ENCODE peak calls at places on chromosome 16, in six cellular contexts. J, L, I, G, D and X are unnamed samples.

GRCh38 chr16:2233872-2234812 is 2.1 kb upstream of the DNASE1L2 start:
- DNase-seq in J (no peak), L (no peak), I (no peak), G (no peak), D (no peak), X (no peak)

GRCh38 chr16:5709889-5710288 is 612.3 kb upstream of the EEF2KMT start:
- DNase-seq in J (no peak), L (no peak), I (no peak), G (no peak), D (peak), X (peak)

GRCh38 chr16:72658888-72659717 is 388.8 kb downstream of the ZFHX3 start:
- DNase-seq in J (no peak), L (no peak), I (no peak), G (no peak), D (no peak), X (no peak)

GRCh38 chr16:4306439-4307214 is 9.2 kb upstream of the GLIS2 start:
- DNase-seq in J (no peak), L (no peak), I (no peak), G (no peak), D (no peak), X (no peak)

GRCh38 chr16:87582221-87582965 is 19.9 kb upstream of the JPH3 start:
- DNase-seq in J (no peak), L (peak), I (peak), G (peak), D (peak), X (peak)

GRCh38 chr16:802461-802860 is 1.9 kb upstream of the GNG13 start:
- DNase-seq in J (no peak), L (no peak), I (no peak), G (no peak), D (no peak), X (no peak)

GRCh38 chr16:77780378-77780837 is 8.0 kb upstream of the VAT1L start:
- DNase-seq in J (no peak), L (no peak), I (no peak), G (no peak), D (peak), X (peak)

GRCh38 chr16:83137326-83137770 is 510.6 kb downstream of the CDH13 start:
- DNase-seq in J (no peak), L (no peak), I (no peak), G (no peak), D (peak), X (peak)

GRCh38 chr16:53529529-53529928 is 26.5 kb upstream of the AKTIP start:
- DNase-seq in J (no peak), L (no peak), I (no peak), G (no peak), D (no peak), X (no peak)

GRCh38 chr16:1309888-1310831 is 724 bp downstream of the UBE2I start:
- DNase-seq in J (peak), L (peak), I (peak), G (peak), D (peak), X (peak)

GRCh38 chr16:15598648-15599190 is 44.2 kb downstream of the MARF1 start:
- DNase-seq in J (no peak), L (no peak), I (no peak), G (no peak), D (no peak), X (no peak)

GRCh38 chr16:64094992-64095579 is 1026.8 kb downstream of the CDH11 start:
- DNase-seq in J (no peak), L (no peak), I (no peak), G (no peak), D (no peak), X (peak)

GRCh38 chr16:87661561-87661960 is 59.3 kb downstream of the JPH3 start:
- DNase-seq in J (no peak), L (peak), I (no peak), G (peak), D (peak), X (peak)

GRCh38 chr16:5025171-5025632 is 8.5 kb downstream of the NAGPA start:
- DNase-seq in J (no peak), L (peak), I (peak), G (no peak), D (no peak), X (no peak)

GRCh38 chr16:2701713-2702437 is 18.1 kb downstream of the PRSS27 start:
- DNase-seq in J (no peak), L (no peak), I (no peak), G (no peak), D (no peak), X (no peak)

GRCh38 chr16:12091569-12092346 is 115.2 kb downstream of the SNX29 start:
- DNase-seq in J (peak), L (no peak), I (no peak), G (no peak), D (no peak), X (no peak)

GRCh38 chr16:84284168-84284722 is 10.4 kb upstream of the WFDC1 start:
- DNase-seq in J (no peak), L (peak), I (peak), G (peak), D (peak), X (peak)

GRCh38 chr16:27258241-27258734 is 10.3 kb downstream of the NSMCE1 start:
- DNase-seq in J (no peak), L (no peak), I (no peak), G (no peak), D (peak), X (peak)

GRCh38 chr16:59210955-59211541 is 476.9 kb upstream of the GOT2 start:
- DNase-seq in J (no peak), L (peak), I (no peak), G (no peak), D (peak), X (peak)

GRCh38 chr16:708019-708418 is 2.4 kb upstream of the FBXL16 start:
- DNase-seq in J (no peak), L (no peak), I (no peak), G (no peak), D (no peak), X (no peak)

GRCh38 chr16:69465083-69465721 is 40.8 kb downstream of the CYB5B start:
- DNase-seq in J (no peak), L (no peak), I (no peak), G (no peak), D (peak), X (peak)

GRCh38 chr16:50778284-50779163 is 36.6 kb downstream of the CYLD start:
- DNase-seq in J (no peak), L (no peak), I (no peak), G (no peak), D (no peak), X (no peak)

GRCh38 chr16:73017321-73017720 is 30.6 kb downstream of the ZFHX3 start:
- DNase-seq in J (no peak), L (no peak), I (no peak), G (no peak), D (no peak), X (no peak)

GRCh38 chr16:58678716-58679115 is 5.9 kb downstream of the SLC38A7 start:
- DNase-seq in J (no peak), L (peak), I (peak), G (peak), D (peak), X (no peak)

GRCh38 chr16:56279914-56280313 is 88.6 kb downstream of the GNAO1 start:
- DNase-seq in J (peak), L (no peak), I (no peak), G (no peak), D (no peak), X (no peak)

GRCh38 chr16:19898924-19899604 is 14.4 kb upstream of the GPRC5B start:
- DNase-seq in J (no peak), L (no peak), I (no peak), G (no peak), D (peak), X (peak)

GRCh38 chr16:87062569-87063442 is 254.4 kb downstream of the C16orf95 start:
- DNase-seq in J (peak), L (peak), I (peak), G (peak), D (peak), X (peak)

GRCh38 chr16:54829691-54830090 is 101.0 kb upstream of the IRX5 start:
- DNase-seq in J (no peak), L (no peak), I (no peak), G (no peak), D (no peak), X (no peak)

GRCh38 chr16:14240216-14240843 is 169.2 kb downstream of the MRTFB start:
- DNase-seq in J (no peak), L (no peak), I (no peak), G (no peak), D (no peak), X (peak)

GRCh38 chr16:12291989-12292759 is 315.6 kb downstream of the SNX29 start:
- DNase-seq in J (no peak), L (no peak), I (no peak), G (no peak), D (no peak), X (no peak)

GRCh38 chr16:1990336-1991134 is 765 bp downstream of the SYNGR3 start:
- DNase-seq in J (peak), L (no peak), I (no peak), G (no peak), D (no peak), X (no peak)

GRCh38 chr16:10828851-10829331 is 10.3 kb upstream of the TVP23A start:
- DNase-seq in J (peak), L (peak), I (peak), G (peak), D (peak), X (peak)

GRCh38 chr16:81987706-81988105 is 23.6 kb downstream of the SDR42E1 start:
- DNase-seq in J (no peak), L (no peak), I (no peak), G (no peak), D (no peak), X (no peak)

GRCh38 chr16:4652561-4652960 is 27.9 kb downstream of the MGRN1 start:
- DNase-seq in J (no peak), L (no peak), I (no peak), G (no peak), D (no peak), X (no peak)

GRCh38 chr16:89442588-89442987 is 47.8 kb downstream of the ANKRD11 start:
- DNase-seq in J (no peak), L (no peak), I (no peak), G (no peak), D (no peak), X (peak)
- H3K4me3 ChIP-seq in J (no peak), L (no peak), I (no peak), G (peak), D (peak), X (no peak)

GRCh38 chr16:24478401-24478800 is 61.0 kb upstream of the RBBP6 start:
- DNase-seq in J (no peak), L (no peak), I (no peak), G (no peak), D (no peak), X (no peak)

GRCh38 chr16:24488045-24488444 is 51.3 kb upstream of the RBBP6 start:
- DNase-seq in J (no peak), L (no peak), I (no peak), G (no peak), D (no peak), X (no peak)

DNA sequence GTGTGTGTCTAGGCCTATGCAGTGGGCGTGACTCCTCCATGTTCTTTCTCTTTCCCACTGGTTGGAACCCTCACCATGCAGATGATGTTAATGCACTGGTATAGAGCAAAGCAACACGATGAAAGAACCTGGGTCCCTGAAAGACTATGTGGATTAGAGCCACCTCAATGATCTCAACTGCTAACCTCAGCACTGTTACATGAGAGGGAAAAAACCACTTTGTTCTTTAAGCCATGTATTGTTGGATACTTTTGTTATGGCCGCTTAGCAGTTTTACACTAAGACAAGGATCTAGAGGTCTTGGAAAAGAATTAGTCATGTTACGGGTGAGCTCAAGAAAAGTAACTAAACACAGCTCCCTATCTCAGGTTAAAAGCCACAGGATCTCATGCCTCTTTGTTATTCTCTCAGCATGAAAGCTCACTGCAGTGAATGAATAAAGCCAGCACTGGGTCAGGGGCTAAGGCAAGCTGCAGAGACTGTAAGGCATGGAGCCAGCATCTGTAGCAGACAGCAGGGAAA is 56.6 kb upstream of the RBBP6 start:
- DNase-seq in J (no peak), L (no peak), I (no peak), G (no peak), D (no peak), X (no peak)
- H3K4me3 ChIP-seq in J (no peak), L (no peak), I (no peak), G (no peak), D (no peak), X (no peak)

DNA sequence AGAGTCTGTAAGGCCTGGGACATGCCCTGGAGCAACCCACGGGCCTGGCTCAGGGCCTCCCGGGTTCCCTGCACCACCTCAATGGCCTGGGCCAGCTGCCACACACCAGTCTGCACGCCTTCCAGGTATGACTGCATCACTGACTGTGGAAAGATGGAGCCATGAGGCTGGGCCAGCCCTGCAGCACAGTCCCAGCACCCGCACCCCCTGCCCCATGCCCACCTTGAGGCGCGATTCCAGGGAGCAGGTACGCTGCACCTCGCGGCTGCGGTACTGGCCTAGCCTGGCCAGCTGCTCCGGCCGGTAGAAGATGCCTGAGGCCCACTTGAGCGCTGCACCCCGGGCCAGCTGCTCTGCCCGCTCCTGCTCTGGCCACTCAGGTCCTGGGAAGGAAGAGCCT is 1.1 kb downstream of the EXOC3L1 start:
- DNase-seq in J (no peak), L (no peak), I (no peak), G (no peak), D (no peak), X (no peak)
- H3K4me3 ChIP-seq in J (no peak), L (no peak), I (no peak), G (no peak), D (no peak), X (no peak)

GRCh38 chr16:70804153-70804728 is 3.3 kb upstream of the VAC14 start:
- DNase-seq in J (no peak), L (no peak), I (no peak), G (no peak), D (peak), X (peak)
- H3K4me3 ChIP-seq in J (no peak), L (no peak), I (no peak), G (no peak), D (no peak), X (no peak)

DNA sequence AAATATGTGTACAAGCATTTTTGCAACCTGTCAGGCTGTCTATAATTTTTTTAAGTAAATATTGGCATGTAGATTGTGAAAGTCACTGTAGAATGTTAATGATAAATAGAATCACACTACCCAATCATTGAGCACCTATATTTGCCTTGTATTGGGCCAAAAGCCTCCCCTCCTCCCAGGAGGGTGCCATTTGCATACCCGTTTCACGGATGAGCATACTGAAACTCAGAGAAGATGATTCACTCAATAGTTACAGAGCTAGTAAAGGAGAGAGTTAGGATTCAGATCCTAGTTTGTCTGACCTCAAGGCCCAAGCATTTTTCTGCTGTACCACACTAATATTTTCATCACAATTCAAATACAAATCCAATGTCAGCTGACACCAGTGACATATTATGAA is 299.7 kb upstream of the CDH11 start:
- DNase-seq in J (no peak), L (no peak), I (no peak), G (no peak), D (no peak), X (no peak)
- H3K4me3 ChIP-seq in J (no peak), L (no peak), I (no peak), G (no peak), D (no peak), X (no peak)

GRCh38 chr16:46785076-46785845 is 37.1 kb upstream of the MYLK3 start:
- DNase-seq in J (no peak), L (no peak), I (no peak), G (no peak), D (no peak), X (no peak)

GRCh38 chr16:46790599-46791270 is 40.2 kb downstream of the C16orf87 start:
- DNase-seq in J (no peak), L (no peak), I (no peak), G (no peak), D (no peak), X (no peak)

GRCh38 chr16:46789499-46790414 is 41.2 kb downstream of the C16orf87 start:
- DNase-seq in J (peak), L (peak), I (peak), G (peak), D (peak), X (peak)

GRCh38 chr16:46787909-46788308 is 39.8 kb upstream of the MYLK3 start:
- DNase-seq in J (no peak), L (no peak), I (no peak), G (no peak), D (no peak), X (no peak)

DNA sequence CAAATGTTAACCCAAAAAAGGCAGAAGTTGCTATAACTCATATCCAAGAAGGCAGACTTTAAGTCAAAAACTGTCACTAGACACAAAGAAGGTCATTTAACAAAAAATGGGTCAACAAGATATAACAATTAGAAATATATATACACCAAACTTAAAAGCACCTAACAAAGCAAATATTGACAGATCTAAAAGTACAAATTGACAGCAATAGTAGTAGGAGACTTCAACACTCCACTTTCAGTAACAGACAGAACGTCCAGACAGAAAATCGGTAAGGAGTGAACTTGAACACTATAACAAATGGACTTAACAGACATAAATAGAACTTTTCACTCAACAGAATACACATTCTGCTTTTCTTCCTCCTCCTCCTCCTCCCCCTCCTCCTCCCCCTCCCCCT is 40.9 kb upstream of the MYLK3 start:
- DNase-seq in J (no peak), L (no peak), I (no peak), G (no peak), D (no peak), X (no peak)
- H3K4me3 ChIP-seq in J (no peak), L (no peak), I (peak), G (no peak), D (no peak), X (no peak)

GRCh38 chr16:67964477-67965131 is 3.8 kb downstream of the SLC12A4 start:
- DNase-seq in J (no peak), L (no peak), I (no peak), G (no peak), D (no peak), X (no peak)

GRCh38 chr16:67966549-67967182 is 1.8 kb downstream of the SLC12A4 start:
- DNase-seq in J (no peak), L (no peak), I (no peak), G (no peak), D (peak), X (peak)

GRCh38 chr16:67967183-67967955 is 1.1 kb downstream of the SLC12A4 start:
- DNase-seq in J (no peak), L (no peak), I (no peak), G (no peak), D (peak), X (peak)

GRCh38 chr16:67967956-67968439 is 439 bp downstream of the SLC12A4 start:
- DNase-seq in J (peak), L (peak), I (peak), G (peak), D (peak), X (peak)

GRCh38 chr16:67965668-67966548 is 2.5 kb downstream of the SLC12A4 start:
- DNase-seq in J (no peak), L (no peak), I (no peak), G (no peak), D (peak), X (no peak)
- H3K4me3 ChIP-seq in J (no peak), L (peak), I (peak), G (peak), D (peak), X (peak)

GRCh38 chr16:79163666-79164377 is 436.7 kb downstream of the MAF start:
- DNase-seq in J (no peak), L (no peak), I (no peak), G (no peak), D (no peak), X (no peak)

GRCh38 chr16:79165541-79165940 is 435.0 kb downstream of the MAF start:
- DNase-seq in J (no peak), L (no peak), I (no peak), G (no peak), D (no peak), X (no peak)

GRCh38 chr16:79168321-79168720 is 432.2 kb downstream of the MAF start:
- DNase-seq in J (no peak), L (no peak), I (no peak), G (no peak), D (no peak), X (no peak)

GRCh38 chr16:79167893-79168292 is 432.6 kb downstream of the MAF start:
- DNase-seq in J (no peak), L (no peak), I (no peak), G (no peak), D (no peak), X (no peak)

GRCh38 chr16:79164378-79164720 is 436.2 kb downstream of the MAF start:
- DNase-seq in J (no peak), L (no peak), I (no peak), G (no peak), D (no peak), X (no peak)
- H3K4me3 ChIP-seq in J (no peak), L (no peak), I (no peak), G (no peak), D (no peak), X (no peak)

GRCh38 chr16:21301895-21302291 is 23.8 kb upstream of the CRYM start:
- DNase-seq in J (no peak), L (no peak), I (no peak), G (no peak), D (peak), X (no peak)

GRCh38 chr16:21302454-21302853 is 24.4 kb upstream of the CRYM start:
- DNase-seq in J (no peak), L (no peak), I (no peak), G (no peak), D (peak), X (peak)

GRCh38 chr16:21301168-21301894 is 23.2 kb upstream of the CRYM start:
- DNase-seq in J (peak), L (peak), I (peak), G (peak), D (peak), X (peak)

GRCh38 chr16:21300309-21301167 is 22.4 kb upstream of the CRYM start:
- DNase-seq in J (peak), L (peak), I (peak), G (peak), D (peak), X (peak)

GRCh38 chr16:21302898-21303528 is 24.9 kb upstream of the CRYM start:
- DNase-seq in J (no peak), L (no peak), I (no peak), G (no peak), D (peak), X (peak)
- H3K4me3 ChIP-seq in J (no peak), L (no peak), I (no peak), G (no peak), D (peak), X (no peak)